ENCODE peak calls at places on chromosome 11, in four cellular contexts. I is mesendoderm, R is sigmoid colon, N is heart left ventricle. D is an unnamed sample.

GRCh38 chr11:12715941-12716340 is 41.7 kb downstream of the TEAD1 start:
- DNase-seq in I (no peak), R (no peak), N (peak; percentile 44), D (no peak)

GRCh38 chr11:78063440-78064181 is at the start of gene THRSP:
- DNase-seq in I (no peak), R (no peak), N (no peak), D (no peak)

GRCh38 chr11:75262436-75262835 is 21.9 kb downstream of the TPBGL start:
- DNase-seq in I (no peak), R (peak; percentile 56), N (no peak), D (peak; percentile 18)

GRCh38 chr11:67291481-67292381 is 2.6 kb downstream of the ANKRD13D start:
- DNase-seq in I (no peak), R (peak; percentile 66), N (no peak), D (peak; percentile 73)

GRCh38 chr11:88043149-88043548 is 132.1 kb downstream of the RAB38 start:
- DNase-seq in I (peak; percentile 73), R (no peak), N (no peak), D (no peak)

GRCh38 chr11:125777309-125777708 is 1.3 kb downstream of the PATE2 start:
- DNase-seq in I (no peak), R (no peak), N (no peak), D (no peak)

GRCh38 chr11:116697011-116697410 is 75.8 kb downstream of the BUD13 start:
- DNase-seq in I (peak; percentile 37), R (no peak), N (no peak), D (no peak)

GRCh38 chr11:64877390-64878222 is 815 bp downstream of the EHD1 start:
- DNase-seq in I (no peak), R (no peak), N (no peak), D (peak; percentile 45)

GRCh38 chr11:81700061-81700460 is 1033.6 kb downstream of the FAM181B start:
- DNase-seq in I (no peak), R (no peak), N (no peak), D (no peak)

DNA sequence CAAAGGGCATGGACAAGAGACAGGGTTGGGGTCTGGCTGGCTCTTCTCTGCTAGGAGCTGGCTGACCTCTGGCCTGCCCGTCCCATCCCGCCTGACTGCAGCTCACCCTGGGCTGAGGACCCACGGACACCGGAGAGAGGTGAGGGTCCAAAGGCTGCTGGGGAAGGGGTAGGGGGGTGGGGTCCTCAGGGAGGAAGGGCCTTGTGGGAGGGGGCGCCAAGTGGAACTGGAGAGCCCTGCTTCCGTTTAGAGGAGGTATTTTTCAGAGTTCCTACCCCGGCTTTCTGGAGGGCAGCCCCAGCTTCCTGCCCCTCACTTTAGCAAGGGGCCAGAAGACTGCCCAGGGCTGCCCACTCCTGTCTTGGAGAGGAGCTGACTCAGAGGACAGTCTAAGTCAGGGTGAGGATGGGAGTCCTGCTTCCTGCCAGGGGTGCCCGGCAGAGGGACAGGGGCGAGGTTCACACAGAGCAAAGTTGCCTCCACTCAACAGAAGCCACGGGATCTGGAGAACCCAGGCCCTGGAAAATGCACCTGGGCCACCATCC is 7.1 kb downstream of the LARGE2 start:
- DNase-seq in I (no peak), R (no peak), N (no peak), D (no peak)
- H3K27ac ChIP-seq in I (no peak overlapping the region), R (no peak overlapping the region), N (no peak overlapping the region), D (peak overlapping the region; percentile 23)

GRCh38 chr11:96215826-96216225 is 127.2 kb downstream of the MAML2 start:
- DNase-seq in I (no peak), R (no peak), N (no peak), D (no peak)
- H3K4me3 ChIP-seq in I (no peak overlapping the region), R (no peak overlapping the region), N (no peak overlapping the region), D (no peak overlapping the region)

GRCh38 chr11:71565263-71565662 is at the start of gene KRTAP5-10:
- DNase-seq in I (no peak), R (no peak), N (no peak), D (no peak)
- H3K4me1 ChIP-seq in I (no peaks in the 10 kb centered on the region), R (peaks cover 8% of the 10 kb centered on the region), N (no peaks in the 10 kb centered on the region), D (no peaks in the 10 kb centered on the region)

GRCh38 chr11:115505165-115505564 is 950 bp upstream of the CADM1 start:
- DNase-seq in I (peak; percentile 19), R (no peak), N (no peak), D (no peak)
- H3K27ac ChIP-seq in I (no peak overlapping the region), R (peak overlapping the region; percentile 87), N (peak overlapping the region; percentile 76), D (peak overlapping the region; percentile 68)

GRCh38 chr11:2140411-2141400 is 1.5 kb upstream of the IGF2 start:
- DNase-seq in I (no peak), R (no peak), N (no peak), D (no peak)

GRCh38 chr11:2138436-2139117 is 612 bp downstream of the IGF2 start:
- DNase-seq in I (no peak), R (no peak), N (no peak), D (no peak)

GRCh38 chr11:2138075-2138435 is 1.1 kb downstream of the IGF2 start:
- DNase-seq in I (no peak), R (no peak), N (no peak), D (peak; percentile 72)

GRCh38 chr11:2139691-2140337 is 625 bp upstream of the IGF2 start:
- DNase-seq in I (no peak), R (no peak), N (no peak), D (no peak)

DNA sequence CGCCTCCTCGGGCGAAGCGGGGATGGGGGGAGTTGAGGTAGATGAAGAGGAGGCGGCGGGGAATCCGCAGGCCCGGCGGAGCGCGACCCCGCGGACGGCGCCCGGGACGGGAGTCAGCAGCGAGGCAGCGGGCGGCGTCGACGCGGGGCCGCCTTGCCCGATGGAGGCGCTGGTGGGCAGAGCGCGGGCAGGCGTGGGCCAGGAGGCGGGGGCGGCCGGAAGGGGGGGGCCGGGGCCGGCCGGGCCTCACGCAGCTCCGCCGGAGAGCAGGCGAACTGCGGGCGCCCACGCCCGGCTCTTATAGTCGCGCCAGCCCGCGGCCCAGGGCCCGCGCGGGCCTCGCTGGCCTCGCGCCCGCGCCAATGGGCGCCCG is at the start of gene IGF2:
- DNase-seq in I (no peak), R (no peak), N (no peak), D (no peak)
- H3K4me3 ChIP-seq in I (no peak within 1 kb of the TSS), R (peak within 1 kb of the TSS; percentile 40), N (peak within 1 kb of the TSS; percentile 45), D (no peak within 1 kb of the TSS)

GRCh38 chr11:46050065-46050464 is 71.2 kb downstream of the PHF21A start:
- DNase-seq in I (peak; percentile 94), R (peak; percentile 70), N (no peak), D (peak; percentile 54)
- H3K4me1 ChIP-seq in I (peaks cover 4% of the 10 kb centered on the region), R (peaks cover 46% of the 10 kb centered on the region), N (peaks cover 23% of the 10 kb centered on the region), D (peaks cover 12% of the 10 kb centered on the region)

DNA sequence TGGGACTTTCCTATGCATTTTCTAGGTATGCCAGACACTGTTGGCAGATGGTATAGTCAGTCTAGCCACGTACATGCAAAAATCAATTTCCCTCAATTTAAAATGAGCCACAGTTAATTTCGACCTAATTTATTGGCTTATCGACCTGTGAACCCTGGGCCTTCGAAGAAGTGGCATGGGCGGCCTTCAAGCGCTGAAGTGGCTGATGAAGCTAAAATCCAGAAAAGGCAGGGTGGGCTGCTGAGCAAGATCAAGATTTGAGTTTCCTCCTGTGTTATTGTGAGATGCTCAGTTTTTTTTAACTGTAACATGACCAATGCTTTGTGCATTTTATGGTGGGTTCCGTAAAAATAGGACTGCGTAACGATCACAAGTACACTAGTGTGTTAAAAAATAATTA is 5.8 kb upstream of the SORL1-AS1 start:
- DNase-seq in I (no peak), R (no peak), N (no peak), D (no peak)
- H3K27ac ChIP-seq in I (no peak overlapping the region), R (no peak overlapping the region), N (no peak overlapping the region), D (peak overlapping the region; percentile 63)

GRCh38 chr11:697028-697491 is 1.4 kb downstream of the TMEM80 start:
- DNase-seq in I (no peak), R (no peak), N (no peak), D (peak; percentile 37)
- H3K4me3 ChIP-seq in I (no peak overlapping the region), R (peak overlapping the region; percentile 98), N (peak overlapping the region; percentile 95), D (no peak overlapping the region)

DNA sequence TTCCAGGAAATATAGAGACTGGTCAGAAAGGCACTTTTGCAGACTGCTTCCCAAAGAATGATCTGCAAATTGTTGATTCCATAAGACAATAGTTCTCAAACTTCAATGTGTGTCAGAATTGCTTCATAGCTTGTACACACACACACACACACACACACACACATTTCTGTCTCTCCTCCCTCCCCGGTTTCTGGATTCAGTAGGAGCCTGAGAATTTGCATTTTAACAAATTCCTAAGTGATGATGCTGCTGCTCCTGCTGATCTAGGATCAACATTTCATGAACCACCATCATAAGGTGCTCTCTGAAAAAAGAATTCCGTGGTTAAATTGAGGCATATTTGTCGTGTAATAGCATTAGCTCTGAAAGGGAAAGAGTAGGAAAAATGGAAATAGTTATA is 35.3 kb upstream of the FZD4 start:
- DNase-seq in I (peak; percentile 95), R (no peak), N (no peak), D (no peak)
- H3K4me1 ChIP-seq in I (peaks cover 9% of the 10 kb centered on the region), R (peaks cover 17% of the 10 kb centered on the region), N (no peaks in the 10 kb centered on the region), D (no peaks in the 10 kb centered on the region)

GRCh38 chr11:68842427-68843051 is 823 bp upstream of the CPT1A start:
- DNase-seq in I (no peak), R (no peak), N (no peak), D (no peak)

GRCh38 chr11:68840661-68841653 is 759 bp downstream of the CPT1A start:
- DNase-seq in I (no peak), R (peak; percentile 79), N (peak; percentile 57), D (peak; percentile 94)

GRCh38 chr11:68843052-68843561 is 1.4 kb upstream of the CPT1A start:
- DNase-seq in I (no peak), R (no peak), N (no peak), D (no peak)

GRCh38 chr11:68839953-68840641 is 1.6 kb downstream of the CPT1A start:
- DNase-seq in I (peak; percentile 54), R (no peak), N (no peak), D (no peak)

GRCh38 chr11:68841718-68842426 is at the start of gene CPT1A:
- DNase-seq in I (no peak), R (peak; percentile 90), N (peak; percentile 81), D (peak; percentile 82)
- H3K27ac ChIP-seq in I (no peak within 1 kb of the TSS), R (peak within 1 kb of the TSS; percentile 98), N (peak within 1 kb of the TSS; percentile 96), D (peak within 1 kb of the TSS; percentile 95)